ENCODE peak calls at places on chromosomes 1 and 21, in six cellular contexts. One of them, this sample, is unnamed.

GRCh38 chr1:222441006-222441620 is 106.8 kb downstream of the HHIPL2 start:
- DNase-seq in upper lobe of right lung: no peak
- DNase-seq in PC-9: no peak
- DNase-seq in Panc1: no peak
- DNase-seq in foreskin fibroblast: no peak
- DNase-seq in GM12865: no peak
- DNase-seq in this sample: no peak

GRCh38 chr21:36773995-36774394 is 75.1 kb downstream of the SIM2 start:
- DNase-seq in upper lobe of right lung: no peak
- DNase-seq in PC-9: no peak
- DNase-seq in Panc1: no peak
- DNase-seq in foreskin fibroblast: no peak
- DNase-seq in GM12865: no peak
- DNase-seq in this sample: no peak

GRCh38 chr1:67290236-67290635 is 17.4 kb upstream of the IL12RB2 start:
- DNase-seq in upper lobe of right lung: no peak
- DNase-seq in PC-9: no peak
- DNase-seq in Panc1: no peak
- DNase-seq in foreskin fibroblast: no peak
- DNase-seq in GM12865: no peak
- DNase-seq in this sample: no peak

GRCh38 chr1:167713330-167714081 is 8.3 kb upstream of the MPZL1 start:
- DNase-seq in upper lobe of right lung: peak; percentile 71
- DNase-seq in PC-9: no peak
- DNase-seq in Panc1: no peak
- DNase-seq in foreskin fibroblast: no peak
- DNase-seq in GM12865: peak; percentile 46
- DNase-seq in this sample: no peak

GRCh38 chr1:198275598-198275997 is 118.8 kb downstream of the NEK7 start:
- DNase-seq in upper lobe of right lung: no peak
- DNase-seq in PC-9: no peak
- DNase-seq in Panc1: no peak
- DNase-seq in foreskin fibroblast: no peak
- DNase-seq in GM12865: no peak
- DNase-seq in this sample: no peak

GRCh38 chr21:44497641-44498243 is 42.3 kb downstream of the KRTAP10-1 start:
- DNase-seq in upper lobe of right lung: no peak
- DNase-seq in PC-9: no peak
- DNase-seq in Panc1: no peak
- DNase-seq in foreskin fibroblast: peak; percentile 18
- DNase-seq in GM12865: no peak
- DNase-seq in this sample: no peak

GRCh38 chr1:223824287-223824686 is 21.5 kb downstream of the TP53BP2 start:
- DNase-seq in upper lobe of right lung: no peak
- DNase-seq in PC-9: no peak
- DNase-seq in Panc1: no peak
- DNase-seq in foreskin fibroblast: no peak
- DNase-seq in GM12865: no peak
- DNase-seq in this sample: no peak

GRCh38 chr1:178109348-178110143 is 15.6 kb downstream of the RASAL2 start:
- DNase-seq in upper lobe of right lung: no peak
- DNase-seq in PC-9: no peak
- DNase-seq in Panc1: no peak
- DNase-seq in foreskin fibroblast: peak; percentile 10
- DNase-seq in GM12865: no peak
- DNase-seq in this sample: no peak

GRCh38 chr21:28975401-28975800 is 17.3 kb downstream of the LTN1 start:
- DNase-seq in upper lobe of right lung: no peak
- DNase-seq in PC-9: no peak
- DNase-seq in Panc1: no peak
- DNase-seq in foreskin fibroblast: peak; percentile 41
- DNase-seq in GM12865: no peak
- DNase-seq in this sample: peak; percentile 31

GRCh38 chr1:12112711-12113161 is 49.6 kb downstream of the TNFRSF8 start:
- DNase-seq in upper lobe of right lung: no peak
- DNase-seq in PC-9: no peak
- DNase-seq in Panc1: no peak
- DNase-seq in foreskin fibroblast: no peak
- DNase-seq in GM12865: no peak
- DNase-seq in this sample: no peak

GRCh38 chr1:243409284-243409683 is 153.4 kb downstream of the SDCCAG8 start:
- DNase-seq in upper lobe of right lung: no peak
- DNase-seq in PC-9: no peak
- DNase-seq in Panc1: no peak
- DNase-seq in foreskin fibroblast: no peak
- DNase-seq in GM12865: peak; percentile 32
- DNase-seq in this sample: no peak

GRCh38 chr21:39564200-39564599 is 48.5 kb upstream of the B3GALT5 start:
- DNase-seq in upper lobe of right lung: no peak
- DNase-seq in PC-9: no peak
- DNase-seq in Panc1: no peak
- DNase-seq in foreskin fibroblast: no peak
- DNase-seq in GM12865: no peak
- DNase-seq in this sample: no peak

GRCh38 chr1:61626820-61627219 is 98.1 kb downstream of the TM2D1 start:
- DNase-seq in upper lobe of right lung: no peak
- DNase-seq in PC-9: no peak
- DNase-seq in Panc1: no peak
- DNase-seq in foreskin fibroblast: no peak
- DNase-seq in GM12865: no peak
- DNase-seq in this sample: no peak

GRCh38 chr1:63908016-63908415 is 134.2 kb downstream of the ROR1 start:
- DNase-seq in upper lobe of right lung: no peak
- DNase-seq in PC-9: no peak
- DNase-seq in Panc1: no peak
- DNase-seq in foreskin fibroblast: no peak
- DNase-seq in GM12865: no peak
- DNase-seq in this sample: no peak

GRCh38 chr1:13737388-13737787 is 37.4 kb downstream of the PRDM2 start:
- DNase-seq in upper lobe of right lung: no peak
- DNase-seq in PC-9: no peak
- DNase-seq in Panc1: no peak
- DNase-seq in foreskin fibroblast: no peak
- DNase-seq in GM12865: peak; percentile 18
- DNase-seq in this sample: no peak

GRCh38 chr1:211928993-211929637 is 98.6 kb upstream of the LPGAT1 start:
- DNase-seq in upper lobe of right lung: no peak
- DNase-seq in PC-9: peak; percentile 83
- DNase-seq in Panc1: no peak
- DNase-seq in foreskin fibroblast: peak; percentile 26
- DNase-seq in GM12865: no peak
- DNase-seq in this sample: no peak

GRCh38 chr1:903721-904270 is 19.9 kb upstream of the SAMD11 start:
- DNase-seq in upper lobe of right lung: peak; percentile 65
- DNase-seq in PC-9: no peak
- DNase-seq in Panc1: no peak
- DNase-seq in foreskin fibroblast: no peak
- DNase-seq in GM12865: peak; percentile 1
- DNase-seq in this sample: no peak

GRCh38 chr1:78081980-78082860 is 36.5 kb downstream of the GIPC2 start:
- DNase-seq in upper lobe of right lung: no peak
- DNase-seq in PC-9: no peak
- DNase-seq in Panc1: no peak
- DNase-seq in foreskin fibroblast: no peak
- DNase-seq in GM12865: no peak
- DNase-seq in this sample: no peak

GRCh38 chr1:22001409-22001808 is at the start of gene CELA3A:
- DNase-seq in upper lobe of right lung: no peak
- DNase-seq in PC-9: no peak
- DNase-seq in Panc1: no peak
- DNase-seq in foreskin fibroblast: no peak
- DNase-seq in GM12865: no peak
- DNase-seq in this sample: no peak

GRCh38 chr1:212500986-212501385 is 68.3 kb downstream of the NENF start:
- DNase-seq in upper lobe of right lung: no peak
- DNase-seq in PC-9: no peak
- DNase-seq in Panc1: no peak
- DNase-seq in foreskin fibroblast: no peak
- DNase-seq in GM12865: no peak
- DNase-seq in this sample: no peak

GRCh38 chr21:45747802-45748445 is 104.4 kb downstream of the PCBP3 start:
- DNase-seq in upper lobe of right lung: no peak
- DNase-seq in PC-9: no peak
- DNase-seq in Panc1: no peak
- DNase-seq in foreskin fibroblast: peak; percentile 64
- DNase-seq in GM12865: no peak
- DNase-seq in this sample: peak; percentile 16

GRCh38 chr21:33169360-33169759 is 60.4 kb upstream of the IFNAR2 start:
- DNase-seq in upper lobe of right lung: no peak
- DNase-seq in PC-9: no peak
- DNase-seq in Panc1: no peak
- DNase-seq in foreskin fibroblast: no peak
- DNase-seq in GM12865: peak; percentile 13
- DNase-seq in this sample: no peak

GRCh38 chr1:35574655-35575400 is 1.7 kb downstream of the TFAP2E start:
- DNase-seq in upper lobe of right lung: peak; percentile 68
- DNase-seq in PC-9: no peak
- DNase-seq in Panc1: no peak
- DNase-seq in foreskin fibroblast: no peak
- DNase-seq in GM12865: no peak
- DNase-seq in this sample: no peak

GRCh38 chr1:993379-993995 is 6.4 kb downstream of the HES4 start:
- DNase-seq in upper lobe of right lung: peak; percentile 57
- DNase-seq in PC-9: no peak
- DNase-seq in Panc1: no peak
- DNase-seq in foreskin fibroblast: no peak
- DNase-seq in GM12865: no peak
- DNase-seq in this sample: no peak

GRCh38 chr1:180542530-180543171 is 16.1 kb upstream of the OVAAL start:
- DNase-seq in upper lobe of right lung: no peak
- DNase-seq in PC-9: no peak
- DNase-seq in Panc1: no peak
- DNase-seq in foreskin fibroblast: no peak
- DNase-seq in GM12865: no peak
- DNase-seq in this sample: no peak

GRCh38 chr1:197924516-197925123 is 7.4 kb downstream of the LHX9 start:
- DNase-seq in upper lobe of right lung: no peak
- DNase-seq in PC-9: no peak
- DNase-seq in Panc1: no peak
- DNase-seq in foreskin fibroblast: no peak
- DNase-seq in GM12865: peak; percentile 56
- DNase-seq in this sample: peak; percentile 21

GRCh38 chr1:79497193-79497773 is 490.8 kb upstream of the ADGRL4 start:
- DNase-seq in upper lobe of right lung: no peak
- DNase-seq in PC-9: no peak
- DNase-seq in Panc1: peak; percentile 10
- DNase-seq in foreskin fibroblast: peak; percentile 28
- DNase-seq in GM12865: peak; percentile 50
- DNase-seq in this sample: no peak

GRCh38 chr1:40377512-40377911 is 4.0 kb downstream of the SMAP2 start:
- DNase-seq in upper lobe of right lung: no peak
- DNase-seq in PC-9: no peak
- DNase-seq in Panc1: no peak
- DNase-seq in foreskin fibroblast: no peak
- DNase-seq in GM12865: no peak
- DNase-seq in this sample: no peak
- H3K4me3 ChIP-seq in upper lobe of right lung: no peak overlapping the region
- H3K4me3 ChIP-seq in PC-9: no peak overlapping the region
- H3K4me3 ChIP-seq in Panc1: no peak overlapping the region
- H3K4me3 ChIP-seq in foreskin fibroblast: no peak overlapping the region
- H3K4me3 ChIP-seq in GM12865: peak overlapping the region; percentile 92
- H3K4me3 ChIP-seq in this sample: no peak overlapping the region

GRCh38 chr1:152479792-152480595 is 30.6 kb upstream of the LCE5A start:
- DNase-seq in upper lobe of right lung: peak; percentile 70
- DNase-seq in PC-9: no peak
- DNase-seq in Panc1: no peak
- DNase-seq in foreskin fibroblast: no peak
- DNase-seq in GM12865: peak; percentile 60
- DNase-seq in this sample: no peak
- TF ChIP-seq CTCF in upper lobe of right lung: peak; percentile 48
- TF ChIP-seq CTCF in PC-9: peak; percentile 71
- TF ChIP-seq CTCF in Panc1: peak; percentile 77
- TF ChIP-seq CTCF in foreskin fibroblast: peak; percentile 37
- TF ChIP-seq CTCF in GM12865: peak; percentile 57
- TF ChIP-seq CTCF in this sample: peak; percentile 62

GRCh38 chr1:160640359-160641123 is 6.3 kb downstream of the SLAMF1 start:
- DNase-seq in upper lobe of right lung: no peak
- DNase-seq in PC-9: no peak
- DNase-seq in Panc1: no peak
- DNase-seq in foreskin fibroblast: no peak
- DNase-seq in GM12865: peak; percentile 33
- DNase-seq in this sample: no peak

GRCh38 chr1:160642281-160642644 is 4.6 kb downstream of the SLAMF1 start:
- DNase-seq in upper lobe of right lung: no peak
- DNase-seq in PC-9: no peak
- DNase-seq in Panc1: no peak
- DNase-seq in foreskin fibroblast: no peak
- DNase-seq in GM12865: peak; percentile 24
- DNase-seq in this sample: no peak

GRCh38 chr1:160639652-160640051 is 7.2 kb downstream of the SLAMF1 start:
- DNase-seq in upper lobe of right lung: no peak
- DNase-seq in PC-9: no peak
- DNase-seq in Panc1: no peak
- DNase-seq in foreskin fibroblast: no peak
- DNase-seq in GM12865: peak; percentile 64
- DNase-seq in this sample: no peak

GRCh38 chr1:160643138-160643537 is 3.7 kb downstream of the SLAMF1 start:
- DNase-seq in upper lobe of right lung: no peak
- DNase-seq in PC-9: no peak
- DNase-seq in Panc1: no peak
- DNase-seq in foreskin fibroblast: no peak
- DNase-seq in GM12865: peak; percentile 43
- DNase-seq in this sample: no peak

GRCh38 chr1:160641323-160642280 is 5.2 kb downstream of the SLAMF1 start:
- DNase-seq in upper lobe of right lung: no peak
- DNase-seq in PC-9: no peak
- DNase-seq in Panc1: no peak
- DNase-seq in foreskin fibroblast: no peak
- DNase-seq in GM12865: peak; percentile 55
- DNase-seq in this sample: no peak
- H3K4me3 ChIP-seq in upper lobe of right lung: no peak overlapping the region
- H3K4me3 ChIP-seq in PC-9: no peak overlapping the region
- H3K4me3 ChIP-seq in Panc1: no peak overlapping the region
- H3K4me3 ChIP-seq in foreskin fibroblast: no peak overlapping the region
- H3K4me3 ChIP-seq in GM12865: peak overlapping the region; percentile 70
- H3K4me3 ChIP-seq in this sample: no peak overlapping the region

GRCh38 chr1:168733241-168733640 is 4.2 kb upstream of the DPT start:
- DNase-seq in upper lobe of right lung: no peak
- DNase-seq in PC-9: no peak
- DNase-seq in Panc1: no peak
- DNase-seq in foreskin fibroblast: no peak
- DNase-seq in GM12865: no peak
- DNase-seq in this sample: no peak

GRCh38 chr1:168736450-168736980 is 7.5 kb upstream of the DPT start:
- DNase-seq in upper lobe of right lung: no peak
- DNase-seq in PC-9: no peak
- DNase-seq in Panc1: no peak
- DNase-seq in foreskin fibroblast: no peak
- DNase-seq in GM12865: no peak
- DNase-seq in this sample: no peak

GRCh38 chr1:168735987-168736386 is 7.0 kb upstream of the DPT start:
- DNase-seq in upper lobe of right lung: no peak
- DNase-seq in PC-9: no peak
- DNase-seq in Panc1: no peak
- DNase-seq in foreskin fibroblast: no peak
- DNase-seq in GM12865: no peak
- DNase-seq in this sample: no peak

GRCh38 chr1:168734271-168734670 is 5.3 kb upstream of the DPT start:
- DNase-seq in upper lobe of right lung: no peak
- DNase-seq in PC-9: no peak
- DNase-seq in Panc1: no peak
- DNase-seq in foreskin fibroblast: no peak
- DNase-seq in GM12865: no peak
- DNase-seq in this sample: no peak

GRCh38 chr1:168734946-168735345 is 5.9 kb upstream of the DPT start:
- DNase-seq in upper lobe of right lung: no peak
- DNase-seq in PC-9: no peak
- DNase-seq in Panc1: no peak
- DNase-seq in foreskin fibroblast: no peak
- DNase-seq in GM12865: no peak
- DNase-seq in this sample: no peak
- TF ChIP-seq CTCF in upper lobe of right lung: no peak
- TF ChIP-seq CTCF in PC-9: peak; percentile 35
- TF ChIP-seq CTCF in Panc1: peak; percentile 26
- TF ChIP-seq CTCF in foreskin fibroblast: no peak
- TF ChIP-seq CTCF in GM12865: no peak
- TF ChIP-seq CTCF in this sample: no peak

This sample was measured in AG09309.